ENCODE peak calls at places on chromosome 18, in seven cellular contexts. I, X, P, S, G, V and T are unnamed samples.
A peak's percentile ranks its signal among the peaks of the same experiment; 100 is the strongest.

GRCh38 chr18:67568166-67568565 is 51.6 kb upstream of the DSEL start:
- DNase-seq in I (no peak), X (peak; percentile 6), P (no peak), S (no peak), G (no peak), V (no peak), T (no peak)

GRCh38 chr18:46429130-46429529 is 227.9 kb downstream of the LOXHD1 start:
- DNase-seq in I (no peak), X (no peak), P (no peak), S (no peak), G (no peak), V (no peak), T (no peak)

GRCh38 chr18:31679133-31679731 is 5.1 kb downstream of the B4GALT6 start:
- DNase-seq in I (no peak), X (no peak), P (no peak), S (peak; percentile 56), G (no peak), V (peak; percentile 93), T (no peak)

GRCh38 chr18:13520741-13521140 is 205.6 kb downstream of the FAM210A start:
- DNase-seq in I (no peak), X (no peak), P (no peak), S (no peak), G (no peak), V (no peak), T (no peak)

GRCh38 chr18:31209041-31209440 is 46.4 kb upstream of the DSC1 start:
- DNase-seq in I (no peak), X (no peak), P (no peak), S (no peak), G (no peak), V (no peak), T (no peak)

GRCh38 chr18:59669872-59670657 is 27.2 kb downstream of the CCBE1 start:
- DNase-seq in I (no peak), X (no peak), P (no peak), S (no peak), G (no peak), V (no peak), T (no peak)

GRCh38 chr18:21004721-21005120 is 106.9 kb downstream of the ROCK1 start:
- DNase-seq in I (no peak), X (no peak), P (peak; percentile 24), S (no peak), G (no peak), V (peak; percentile 42), T (no peak)

GRCh38 chr18:22074343-22075070 is 94.9 kb upstream of the GATA6 start:
- DNase-seq in I (no peak), X (no peak), P (no peak), S (peak; percentile 63), G (no peak), V (no peak), T (no peak)

GRCh38 chr18:31950620-31951019 is 7.7 kb upstream of the TRAPPC8 start:
- DNase-seq in I (no peak), X (no peak), P (no peak), S (no peak), G (no peak), V (no peak), T (no peak)

GRCh38 chr18:74522635-74523548 is 11.4 kb upstream of the CNDP1 start:
- DNase-seq in I (no peak), X (no peak), P (no peak), S (peak; percentile 39), G (no peak), V (no peak), T (no peak)

GRCh38 chr18:35267809-35268208 is 22.2 kb downstream of the ZSCAN30 start:
- DNase-seq in I (no peak), X (no peak), P (no peak), S (peak; percentile 69), G (no peak), V (peak; percentile 4), T (no peak)

GRCh38 chr18:45009766-45010165 is 329.1 kb downstream of the SETBP1 start:
- DNase-seq in I (no peak), X (no peak), P (no peak), S (no peak), G (no peak), V (no peak), T (no peak)

GRCh38 chr18:8777846-8778245 is 72.5 kb downstream of the MTCL1 start:
- DNase-seq in I (no peak), X (no peak), P (no peak), S (no peak), G (no peak), V (peak; percentile 31), T (no peak)

GRCh38 chr18:22165049-22165602 is 4.3 kb upstream of the GATA6 start:
- DNase-seq in I (no peak), X (no peak), P (no peak), S (no peak), G (no peak), V (no peak), T (peak; percentile 69)

GRCh38 chr18:77124452-77124922 is 8.1 kb downstream of the MBP start:
- DNase-seq in I (peak; percentile 75), X (no peak), P (peak; percentile 16), S (peak; percentile 84), G (no peak), V (no peak), T (no peak)

GRCh38 chr18:57437782-57438668 is 2.9 kb downstream of the ONECUT2 start:
- DNase-seq in I (peak; percentile 81), X (peak; percentile 89), P (no peak), S (no peak), G (no peak), V (peak; percentile 59), T (peak; percentile 91)

GRCh38 chr18:58303363-58303762 is 259.3 kb downstream of the NEDD4L start:
- DNase-seq in I (peak; percentile 59), X (no peak), P (no peak), S (no peak), G (no peak), V (no peak), T (no peak)

GRCh38 chr18:27007880-27008279 is 142.4 kb upstream of the AQP4 start:
- DNase-seq in I (no peak), X (no peak), P (no peak), S (no peak), G (no peak), V (no peak), T (no peak)

GRCh38 chr18:80200932-80201672 is 46.2 kb downstream of the PARD6G start:
- DNase-seq in I (no peak), X (peak; percentile 59), P (no peak), S (no peak), G (no peak), V (no peak), T (no peak)

GRCh38 chr18:13379930-13380665 is 161.5 kb downstream of the LDLRAD4 start:
- DNase-seq in I (no peak), X (peak; percentile 18), P (no peak), S (peak; percentile 44), G (no peak), V (peak; percentile 64), T (no peak)

GRCh38 chr18:35407871-35408481 is 30.8 kb upstream of the ZNF396 start:
- DNase-seq in I (peak; percentile 68), X (peak; percentile 68), P (peak; percentile 85), S (peak; percentile 58), G (no peak), V (peak; percentile 80), T (no peak)

GRCh38 chr18:13236411-13236810 is 17.9 kb downstream of the LDLRAD4 start:
- DNase-seq in I (no peak), X (no peak), P (no peak), S (peak; percentile 21), G (no peak), V (no peak), T (no peak)

GRCh38 chr18:2536493-2536892 is 34.8 kb downstream of the METTL4 start:
- DNase-seq in I (no peak), X (no peak), P (no peak), S (no peak), G (no peak), V (no peak), T (no peak)

GRCh38 chr18:31506024-31506742 is 8.2 kb downstream of the DSG2 start:
- DNase-seq in I (no peak), X (no peak), P (no peak), S (no peak), G (no peak), V (peak; percentile 6), T (no peak)

GRCh38 chr18:33231474-33232317 is 208.8 kb downstream of the CCDC178 start:
- DNase-seq in I (peak; percentile 37), X (peak; percentile 82), P (peak; percentile 45), S (peak; percentile 86), G (peak; percentile 7), V (peak; percentile 71), T (peak; percentile 83)

GRCh38 chr18:12883003-12883683 is 894 bp downstream of the PTPN2 start:
- DNase-seq in I (peak; percentile 40), X (no peak), P (no peak), S (no peak), G (no peak), V (peak; percentile 41), T (no peak)

GRCh38 chr18:23057096-23057495 is 78.2 kb upstream of the CABLES1 start:
- DNase-seq in I (no peak), X (no peak), P (no peak), S (no peak), G (no peak), V (no peak), T (no peak)

GRCh38 chr18:44943201-44943881 is 262.7 kb downstream of the SETBP1 start:
- DNase-seq in I (no peak), X (no peak), P (no peak), S (no peak), G (no peak), V (no peak), T (no peak)